ENCODE peak calls at places on chromosomes 3 and 15, in six cellular contexts. P is ovary, E is heart left ventricle, A is prostate gland, X is Caco-2, R is Panc1. S is an unnamed sample. For H3K4me1, H3K36me3 and H3K9me3, the result is how much of the 10 kb centered on the place peaks cover.

GRCh38 chr15:29670266-29670665 is 152.0 kb downstream of the TJP1 start:
- DNase-seq in R (no peak), A (no peak), E (no peak), X (no peak), P (no peak), S (no peak)

GRCh38 chr15:96352594-96353377 is 22.3 kb downstream of the NR2F2 start:
- DNase-seq in E (no peak), P (no peak), X (no peak), R (no peak), A (no peak), S (no peak)

GRCh38 chr15:85955501-85956391 is 123.9 kb upstream of the AGBL1 start:
- DNase-seq in A (no peak), P (no peak), X (no peak), E (no peak), R (no peak), S (no peak)

GRCh38 chr3:59425371-59425770 is 375.5 kb upstream of the CFAP20DC start:
- DNase-seq in R (no peak), P (peak), A (no peak), X (no peak), E (no peak), S (no peak)

GRCh38 chr3:175088981-175089380 is 229.8 kb downstream of the NAALADL2 start:
- DNase-seq in P (no peak), X (no peak), R (no peak), A (no peak), E (no peak), S (no peak)

GRCh38 chr3:23859012-23859743 is 53.4 kb downstream of the UBE2E1 start:
- DNase-seq in P (peak), X (no peak), E (no peak), R (no peak), A (peak), S (no peak)

GRCh38 chr3:186760883-186761447 is 22.4 kb upstream of the EIF4A2 start:
- DNase-seq in E (no peak), R (no peak), X (no peak), A (no peak), P (no peak), S (no peak)

GRCh38 chr15:73956276-73957086 is 30.2 kb downstream of the LOXL1 start:
- DNase-seq in A (no peak), R (peak), X (no peak), E (peak), P (no peak), S (no peak)

GRCh38 chr3:127275287-127275781 is 12.5 kb downstream of the PRR20G start:
- DNase-seq in P (no peak), A (no peak), X (no peak), E (no peak), R (no peak), S (no peak)

GRCh38 chr15:32706704-32707103 is 11.1 kb upstream of the GREM1 start:
- DNase-seq in A (no peak), X (no peak), P (no peak), E (no peak), R (no peak), S (no peak)

GRCh38 chr3:188401244-188401604 is 247.3 kb downstream of the LPP start:
- DNase-seq in R (no peak), E (no peak), A (no peak), P (no peak), X (no peak), S (no peak)

GRCh38 chr15:76865548-76865991 is 39.6 kb downstream of the SCAPER start:
- DNase-seq in X (no peak), P (no peak), E (no peak), A (no peak), R (no peak), S (no peak)

GRCh38 chr15:49188933-49189332 is 18.9 kb downstream of the GALK2 start:
- DNase-seq in R (no peak), X (no peak), P (no peak), E (no peak), A (no peak), S (no peak)

GRCh38 chr3:195522254-195523023 is 20.7 kb downstream of the PPP1R2 start:
- DNase-seq in P (no peak), X (peak), R (no peak), A (no peak), E (no peak), S (no peak)

GRCh38 chr15:90818251-90819210 is 49.9 kb upstream of the FURIN start:
- DNase-seq in E (no peak), X (peak), R (no peak), A (no peak), P (no peak), S (no peak)

GRCh38 chr3:177827517-177828249 is 630.4 kb upstream of the TBL1XR1 start:
- DNase-seq in P (no peak), R (no peak), X (peak), E (no peak), A (no peak), S (no peak)

GRCh38 chr3:39990532-39990931 is 181.1 kb downstream of the MYRIP start:
- DNase-seq in R (peak), X (peak), A (peak), P (no peak), E (no peak), S (no peak)

GRCh38 chr3:30964612-30965011 is 70.2 kb upstream of the GADL1 start:
- DNase-seq in A (no peak), R (no peak), X (no peak), P (no peak), E (no peak), S (no peak)

GRCh38 chr3:173838644-173839043 is 441.1 kb downstream of the NLGN1 start:
- DNase-seq in P (no peak), X (no peak), E (no peak), R (no peak), A (no peak), S (no peak)

GRCh38 chr15:51494411-51495314 is 127.9 kb downstream of the DMXL2 start:
- DNase-seq in X (no peak), A (no peak), R (no peak), E (no peak), P (no peak), S (no peak)

GRCh38 chr15:43246261-43246764 is 20.4 kb downstream of the TGM5 start:
- DNase-seq in X (no peak), A (no peak), P (no peak), R (no peak), E (no peak), S (no peak)

GRCh38 chr15:80275946-80276345 is 23.9 kb upstream of the CTXND1 start:
- DNase-seq in X (no peak), A (no peak), P (no peak), E (no peak), R (no peak), S (no peak)

GRCh38 chr3:154095832-154096421 is 25.3 kb upstream of the ARHGEF26 start:
- DNase-seq in R (no peak), X (no peak), P (no peak), E (no peak), A (no peak), S (no peak)

GRCh38 chr3:64918989-64919388 is 231.2 kb upstream of the ADAMTS9 start:
- DNase-seq in X (no peak), A (no peak), P (no peak), R (no peak), E (no peak), S (no peak)

GRCh38 chr3:25567390-25567789 is 97.3 kb downstream of the TOP2B start:
- DNase-seq in R (no peak), X (no peak), P (no peak), E (no peak), A (no peak), S (no peak)

GRCh38 chr15:45714501-45715488 is 80.0 kb downstream of the SQOR start:
- DNase-seq in R (no peak), X (peak), P (no peak), E (peak), A (peak), S (peak)

GRCh38 chr15:94882071-94882712 is 650.8 kb downstream of the MCTP2 start:
- DNase-seq in A (no peak), P (no peak), R (no peak), E (no peak), X (no peak), S (no peak)

GRCh38 chr3:125077864-125078263 is 22.1 kb upstream of the HEG1 start:
- DNase-seq in A (no peak), X (no peak), R (no peak), E (no peak), P (no peak), S (no peak)

GRCh38 chr15:56715220-56715619 is 18.1 kb downstream of the ZNF280D start:
- DNase-seq in E (no peak), R (no peak), A (no peak), P (no peak), X (no peak), S (no peak)

GRCh38 chr3:38641461-38642110 is 7.9 kb downstream of the SCN5A start:
- DNase-seq in X (no peak), A (no peak), E (no peak), R (no peak), P (no peak), S (no peak)

GRCh38 chr3:186226466-186226865 is 117.6 kb upstream of the ETV5 start:
- DNase-seq in R (no peak), X (no peak), A (no peak), P (no peak), E (no peak), S (no peak)

GRCh38 chr15:29677871-29678431 is 144.3 kb downstream of the TJP1 start:
- DNase-seq in X (no peak), A (no peak), E (no peak), P (no peak), R (no peak), S (peak)

GRCh38 chr15:86231864-86232801 is 152.5 kb downstream of the AGBL1 start:
- DNase-seq in P (no peak), E (no peak), A (peak), X (peak), R (no peak), S (peak)

GRCh38 chr15:77482570-77482969 is 61.9 kb downstream of the HMG20A start:
- DNase-seq in X (no peak), E (no peak), P (no peak), A (no peak), R (peak), S (no peak)

GRCh38 chr3:17116007-17116659 is 231.4 kb downstream of the PLCL2 start:
- DNase-seq in X (no peak), E (no peak), R (no peak), P (no peak), A (no peak), S (no peak)

GRCh38 chr3:15521573-15521965 is at the start of gene COLQ:
- DNase-seq in P (no peak), R (no peak), E (no peak), A (no peak), X (no peak), S (no peak)
- H3K4me1 ChIP-seq in P (under half), R (under half), E (under half), A (under half), X (under half), S (under half)

GRCh38 chr3:28476764-28477163 is 128.1 kb upstream of the AZI2 start:
- DNase-seq in P (no peak), X (no peak), E (no peak), R (no peak), A (no peak), S (no peak)

DNA sequence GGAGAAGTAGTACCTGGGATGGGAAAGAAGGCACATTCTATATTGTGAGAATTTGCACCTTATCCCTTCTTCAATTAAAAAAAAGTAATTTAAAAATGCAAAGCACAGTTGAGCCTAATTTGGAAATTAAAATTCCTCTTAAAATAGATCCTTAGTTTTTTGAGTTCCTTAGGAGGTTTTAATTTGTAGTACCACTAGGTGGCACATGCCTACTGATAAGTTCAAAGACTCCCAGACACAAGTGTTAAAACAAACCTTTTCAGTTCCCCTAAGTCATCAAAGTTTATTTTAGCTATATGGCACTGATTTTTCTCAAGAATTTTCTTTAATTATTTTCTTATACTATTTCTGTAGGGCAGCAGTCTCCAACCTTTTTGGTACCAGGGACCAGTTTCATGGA is 127.6 kb upstream of the AZI2 start:
- DNase-seq in R (no peak), P (no peak), X (peak), A (no peak), E (no peak), S (no peak)
- H3K36me3 ChIP-seq in R (under half), P (under half), X (under half), A (under half), E (under half), S (under half)

DNA sequence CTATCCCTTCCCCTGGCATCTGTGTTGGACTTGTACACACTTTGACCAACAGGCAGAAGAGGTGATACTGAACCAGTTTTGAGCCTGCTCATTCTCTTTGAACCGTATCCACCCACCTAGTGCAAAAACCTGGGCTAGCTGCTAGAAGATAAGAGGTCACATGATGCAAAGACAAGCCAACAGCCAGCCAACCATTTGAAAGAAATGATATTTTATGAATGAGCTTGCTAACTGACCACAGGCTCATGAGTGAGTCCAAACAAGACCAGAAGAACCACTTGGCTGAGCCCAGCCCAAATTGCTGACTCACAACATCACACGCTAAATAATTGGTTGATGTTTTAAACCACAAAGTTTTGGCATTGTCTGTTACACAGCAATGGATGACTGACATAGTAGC is 74.0 kb upstream of the CTNNB1 start:
- DNase-seq in E (no peak), R (no peak), A (no peak), X (no peak), P (no peak), S (no peak)
- H3K9me3 ChIP-seq in E (under half), R (under half), A (under half), X (under half), P (under half), S (under half)

GRCh38 chr15:68279779-68280745 is 2.5 kb downstream of the FEM1B start:
- DNase-seq in X (no peak), P (no peak), R (no peak), A (no peak), E (no peak), S (no peak)
- H3K4me1 ChIP-seq in X (under half), P (under half), R (under half), A (under half), E (under half), S (under half)

GRCh38 chr15:100222349-100222715 is 119.4 kb downstream of the ADAMTS17 start:
- DNase-seq in P (no peak), A (no peak), R (no peak), E (no peak), X (no peak), S (no peak)

GRCh38 chr15:100220058-100220728 is 121.6 kb downstream of the ADAMTS17 start:
- DNase-seq in E (no peak), P (no peak), X (no peak), R (no peak), A (no peak), S (no peak)

GRCh38 chr15:100218411-100218810 is 123.4 kb downstream of the ADAMTS17 start:
- DNase-seq in E (no peak), R (no peak), P (no peak), X (no peak), A (no peak), S (no peak)

GRCh38 chr15:100224206-100225185 is 117.3 kb downstream of the ADAMTS17 start:
- DNase-seq in P (no peak), X (no peak), A (no peak), R (no peak), E (no peak), S (no peak)

GRCh38 chr15:100221461-100222348 is 120.1 kb downstream of the ADAMTS17 start:
- DNase-seq in A (peak), E (no peak), X (no peak), P (no peak), R (no peak), S (no peak)
- H3K36me3 ChIP-seq in A (under half), E (under half), X (under half), P (under half), R (under half), S (under half)